ENCODE peak calls at places on chromosomes 1 and 21, in four cellular contexts. One of them, this sample, is unnamed.

GRCh38 chr1:235783148-235783776 is 83.4 kb downstream of the LYST start:
- DNase-seq in neuronal stem cell: peak
- DNase-seq in IMR-90: peak
- DNase-seq in H1: no peak
- DNase-seq in this sample: no peak

GRCh38 chr1:167103236-167103894 is 9.5 kb downstream of the STYXL2 start:
- DNase-seq in neuronal stem cell: no peak
- DNase-seq in IMR-90: no peak
- DNase-seq in H1: no peak
- DNase-seq in this sample: peak

GRCh38 chr1:176102700-176103244 is 104.3 kb downstream of the COP1 start:
- DNase-seq in H1: no peak
- DNase-seq in neuronal stem cell: no peak
- DNase-seq in IMR-90: peak
- DNase-seq in this sample: no peak

GRCh38 chr1:242811092-242811840 is 286.8 kb upstream of the PLD5 start:
- DNase-seq in IMR-90: no peak
- DNase-seq in neuronal stem cell: no peak
- DNase-seq in H1: no peak
- DNase-seq in this sample: no peak

GRCh38 chr1:98314591-98314990 is 346.9 kb upstream of the SNX7 start:
- DNase-seq in IMR-90: no peak
- DNase-seq in H1: no peak
- DNase-seq in neuronal stem cell: no peak
- DNase-seq in this sample: no peak

GRCh38 chr1:165226326-165226725 is 130.2 kb downstream of the LMX1A start:
- DNase-seq in H1: no peak
- DNase-seq in neuronal stem cell: no peak
- DNase-seq in IMR-90: no peak
- DNase-seq in this sample: no peak

GRCh38 chr21:20661221-20661620 is 337.0 kb upstream of the NCAM2 start:
- DNase-seq in H1: no peak
- DNase-seq in IMR-90: no peak
- DNase-seq in neuronal stem cell: no peak
- DNase-seq in this sample: no peak

GRCh38 chr1:149936992-149937705 is 470 bp upstream of the MTMR11 start:
- DNase-seq in IMR-90: peak
- DNase-seq in H1: no peak
- DNase-seq in neuronal stem cell: no peak
- DNase-seq in this sample: peak

GRCh38 chr1:222546548-222547259 is 1.2 kb downstream of the HHIPL2 start:
- DNase-seq in IMR-90: peak
- DNase-seq in neuronal stem cell: no peak
- DNase-seq in H1: no peak
- DNase-seq in this sample: no peak

GRCh38 chr1:3261007-3261968 is 192.3 kb downstream of the PRDM16 start:
- DNase-seq in H1: no peak
- DNase-seq in IMR-90: no peak
- DNase-seq in neuronal stem cell: no peak
- DNase-seq in this sample: no peak

GRCh38 chr1:228089520-228090380 is 7.2 kb downstream of the ARF1 start:
- DNase-seq in H1: no peak
- DNase-seq in IMR-90: no peak
- DNase-seq in neuronal stem cell: no peak
- DNase-seq in this sample: no peak

GRCh38 chr1:4801192-4801924 is 146.9 kb downstream of the AJAP1 start:
- DNase-seq in neuronal stem cell: no peak
- DNase-seq in H1: peak
- DNase-seq in IMR-90: no peak
- DNase-seq in this sample: no peak

GRCh38 chr1:94949681-94950661 is 23.1 kb upstream of the CNN3 start:
- DNase-seq in H1: no peak
- DNase-seq in IMR-90: peak
- DNase-seq in neuronal stem cell: no peak
- DNase-seq in this sample: no peak
- H2AK5ac ChIP-seq in H1: no peak
- H2AK5ac ChIP-seq in IMR-90: no peak
- H2AK5ac ChIP-seq in neuronal stem cell: no peak
- H2AK5ac ChIP-seq in this sample: no peak

GRCh38 chr1:155996166-155996565 is 17.8 kb upstream of the ARHGEF2 start:
- DNase-seq in neuronal stem cell: no peak
- DNase-seq in IMR-90: no peak
- DNase-seq in H1: no peak
- DNase-seq in this sample: no peak

GRCh38 chr1:155989992-155990325 is 11.6 kb upstream of the ARHGEF2 start:
- DNase-seq in IMR-90: no peak
- DNase-seq in neuronal stem cell: no peak
- DNase-seq in H1: no peak
- DNase-seq in this sample: no peak

GRCh38 chr1:155993595-155993994 is 15.2 kb upstream of the ARHGEF2 start:
- DNase-seq in IMR-90: no peak
- DNase-seq in H1: no peak
- DNase-seq in neuronal stem cell: no peak
- DNase-seq in this sample: no peak

GRCh38 chr1:155989242-155989991 is 11.1 kb upstream of the ARHGEF2 start:
- DNase-seq in H1: peak
- DNase-seq in IMR-90: peak
- DNase-seq in neuronal stem cell: no peak
- DNase-seq in this sample: peak

DNA sequence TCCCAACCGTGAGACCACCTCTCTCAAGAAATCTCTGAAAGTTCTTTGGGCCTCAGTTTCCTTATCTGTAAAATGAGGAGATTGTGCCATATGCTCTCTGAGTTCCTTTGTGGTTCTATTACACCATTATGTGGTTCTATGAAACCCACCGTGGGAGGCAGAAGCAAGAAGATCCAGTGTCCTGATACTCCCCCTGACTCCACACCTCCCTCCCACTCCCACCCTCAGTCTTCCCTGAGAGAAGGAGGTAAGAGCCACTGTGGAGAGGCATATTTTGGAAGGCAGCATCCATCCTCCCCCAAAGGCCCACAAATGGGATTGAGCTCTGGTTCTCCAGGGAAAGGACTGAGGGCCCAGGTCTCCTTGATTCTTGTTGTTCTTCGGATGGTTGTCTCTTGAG is 12.0 kb upstream of the ARHGEF2 start:
- DNase-seq in IMR-90: no peak
- DNase-seq in H1: no peak
- DNase-seq in neuronal stem cell: no peak
- DNase-seq in this sample: no peak
- H2AK5ac ChIP-seq in IMR-90: no peak
- H2AK5ac ChIP-seq in H1: no peak
- H2AK5ac ChIP-seq in neuronal stem cell: no peak
- H2AK5ac ChIP-seq in this sample: no peak

GRCh38 chr1:38142606-38143005 is 96.0 kb upstream of the POU3F1 start:
- DNase-seq in H1: no peak
- DNase-seq in IMR-90: no peak
- DNase-seq in neuronal stem cell: no peak
- DNase-seq in this sample: no peak

GRCh38 chr1:38137164-38137563 is 90.6 kb upstream of the POU3F1 start:
- DNase-seq in H1: no peak
- DNase-seq in IMR-90: no peak
- DNase-seq in neuronal stem cell: no peak
- DNase-seq in this sample: no peak

GRCh38 chr1:38141483-38141882 is 94.9 kb upstream of the POU3F1 start:
- DNase-seq in IMR-90: no peak
- DNase-seq in H1: no peak
- DNase-seq in neuronal stem cell: no peak
- DNase-seq in this sample: peak

GRCh38 chr1:38138498-38139233 is 92.1 kb upstream of the POU3F1 start:
- DNase-seq in H1: no peak
- DNase-seq in neuronal stem cell: no peak
- DNase-seq in IMR-90: peak
- DNase-seq in this sample: no peak

DNA sequence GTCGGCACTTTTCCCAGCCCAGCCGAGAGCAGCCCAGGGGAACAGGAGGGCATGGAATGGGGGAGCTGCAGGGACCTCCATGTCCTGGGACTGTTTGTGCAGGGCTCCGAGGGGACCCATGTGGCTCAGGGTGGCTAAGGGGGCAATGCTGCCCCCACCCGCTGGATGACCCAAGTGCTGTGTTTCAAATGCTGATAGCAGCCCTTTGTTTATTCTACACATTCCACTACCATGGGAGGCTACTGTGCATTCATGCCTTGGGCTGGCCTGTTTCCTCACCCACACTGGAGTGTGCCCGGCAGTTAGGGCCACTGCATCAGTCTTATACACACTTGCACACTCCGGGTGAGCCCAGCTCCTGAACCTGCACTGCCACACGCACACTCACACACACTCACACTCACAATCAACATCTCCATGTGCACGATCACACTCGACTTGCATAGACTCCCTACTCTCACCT is 93.5 kb upstream of the POU3F1 start:
- DNase-seq in neuronal stem cell: no peak
- DNase-seq in H1: no peak
- DNase-seq in IMR-90: peak
- DNase-seq in this sample: peak
- H2AK5ac ChIP-seq in neuronal stem cell: peak
- H2AK5ac ChIP-seq in H1: peak
- H2AK5ac ChIP-seq in IMR-90: no peak
- H2AK5ac ChIP-seq in this sample: no peak

GRCh38 chr1:153746174-153746573 is 18.3 kb downstream of the INTS3 start:
- DNase-seq in IMR-90: no peak
- DNase-seq in neuronal stem cell: no peak
- DNase-seq in H1: peak
- DNase-seq in this sample: peak
- H2AK5ac ChIP-seq in IMR-90: no peak
- H2AK5ac ChIP-seq in neuronal stem cell: no peak
- H2AK5ac ChIP-seq in H1: peak
- H2AK5ac ChIP-seq in this sample: no peak

GRCh38 chr1:53107570-53108322 is 34.7 kb downstream of the SLC1A7 start:
- DNase-seq in H1: no peak
- DNase-seq in neuronal stem cell: no peak
- DNase-seq in IMR-90: peak
- DNase-seq in this sample: no peak

GRCh38 chr1:53111073-53111556 is 31.3 kb downstream of the SLC1A7 start:
- DNase-seq in neuronal stem cell: no peak
- DNase-seq in IMR-90: peak
- DNase-seq in H1: no peak
- DNase-seq in this sample: no peak

GRCh38 chr1:53107090-53107489 is 35.3 kb downstream of the SLC1A7 start:
- DNase-seq in H1: no peak
- DNase-seq in neuronal stem cell: no peak
- DNase-seq in IMR-90: no peak
- DNase-seq in this sample: no peak

GRCh38 chr1:53110370-53111072 is 31.9 kb downstream of the SLC1A7 start:
- DNase-seq in neuronal stem cell: no peak
- DNase-seq in IMR-90: peak
- DNase-seq in H1: no peak
- DNase-seq in this sample: no peak

DNA sequence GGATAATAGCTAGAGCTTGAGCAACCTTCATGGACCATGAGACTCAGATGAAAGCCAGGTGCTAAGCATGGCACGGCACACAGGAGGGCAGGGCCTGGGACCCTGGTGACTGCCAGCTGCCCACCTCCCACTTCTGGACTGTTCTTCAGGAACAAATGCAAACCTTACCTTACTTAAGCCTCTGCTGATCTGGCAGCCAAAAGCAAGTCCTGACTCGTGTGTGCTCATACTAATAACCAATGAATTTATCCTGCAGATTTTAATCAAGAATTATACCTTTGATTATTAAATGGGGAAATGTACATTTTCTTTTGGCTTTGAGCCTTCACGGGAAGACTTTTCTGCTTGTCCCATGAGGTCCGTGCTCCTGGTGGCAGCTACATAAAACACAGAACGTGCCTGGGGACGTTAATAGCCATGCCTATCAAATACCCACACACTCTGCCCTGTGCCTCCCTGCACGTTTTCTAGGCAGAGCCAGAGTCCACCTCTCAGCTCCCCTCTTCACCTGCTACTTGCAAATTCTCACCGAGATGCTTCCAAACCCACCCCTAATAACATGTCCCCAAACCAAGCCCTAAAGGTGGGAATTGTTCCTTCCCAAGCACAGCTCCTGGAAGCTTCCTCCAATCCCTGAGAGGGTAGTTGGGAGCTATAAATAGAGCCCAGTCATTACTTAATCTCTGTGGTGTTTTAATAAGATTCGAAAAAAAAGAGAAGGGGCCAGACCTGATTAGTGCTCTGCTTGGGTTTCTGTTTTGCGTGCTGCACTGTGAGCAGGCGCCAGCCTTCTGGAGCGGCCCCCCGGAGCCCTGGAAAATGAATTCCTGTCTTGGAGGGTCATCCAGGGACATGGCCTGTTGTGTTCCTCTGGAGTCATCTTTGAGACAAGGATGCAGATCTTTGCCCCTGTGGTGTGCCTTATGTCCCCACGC is 33.5 kb downstream of the SLC1A7 start:
- DNase-seq in H1: no peak
- DNase-seq in neuronal stem cell: no peak
- DNase-seq in IMR-90: peak
- DNase-seq in this sample: no peak
- H2AK5ac ChIP-seq in H1: no peak
- H2AK5ac ChIP-seq in neuronal stem cell: no peak
- H2AK5ac ChIP-seq in IMR-90: peak
- H2AK5ac ChIP-seq in this sample: no peak

DNA sequence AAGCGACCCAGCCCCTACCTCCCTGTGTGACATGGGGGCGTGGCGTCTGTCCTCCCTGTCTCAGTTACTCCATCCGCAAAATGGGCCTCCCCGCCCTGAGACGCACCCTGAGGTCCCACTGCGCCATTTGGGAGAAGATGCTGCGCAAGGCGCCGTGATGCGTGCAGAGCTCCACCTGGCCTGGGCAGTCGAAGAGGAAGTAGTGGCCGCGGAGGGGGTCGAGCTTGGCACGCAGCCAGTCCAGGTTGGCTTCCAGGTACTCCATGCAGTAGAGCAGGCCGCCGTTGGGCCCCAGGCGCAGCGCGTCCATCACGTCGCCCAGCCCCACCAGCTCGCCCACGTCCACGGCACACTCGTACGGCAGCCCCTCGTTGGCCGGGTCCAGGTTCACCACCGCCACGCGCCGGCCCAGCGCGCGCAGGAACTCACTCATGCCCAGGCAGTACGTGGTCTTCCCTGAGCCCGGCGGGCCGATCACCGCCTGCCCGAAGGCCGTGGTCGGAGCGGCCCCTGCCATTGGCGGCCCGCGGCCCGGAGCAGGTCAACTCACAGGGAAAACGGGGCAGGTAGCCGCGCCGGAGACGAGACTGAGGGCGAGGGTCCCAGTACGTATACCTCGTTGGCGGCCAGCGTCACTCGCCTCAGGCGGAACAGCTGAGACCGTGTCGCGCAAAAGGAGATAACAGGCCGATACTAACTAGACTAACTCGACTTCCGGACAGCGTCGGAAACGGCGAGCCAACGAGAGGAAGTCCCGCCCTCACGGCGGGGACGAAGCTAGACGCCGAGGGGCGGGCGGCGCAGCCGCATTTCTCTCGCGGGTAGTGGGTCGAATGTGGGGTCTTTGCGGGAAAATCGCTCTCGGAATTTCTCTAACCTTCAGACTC is at the start of gene GPN2:
- DNase-seq in H1: peak
- DNase-seq in IMR-90: peak
- DNase-seq in neuronal stem cell: peak
- DNase-seq in this sample: peak
- H2AK5ac ChIP-seq in H1: no peak
- H2AK5ac ChIP-seq in IMR-90: peak
- H2AK5ac ChIP-seq in neuronal stem cell: peak
- H2AK5ac ChIP-seq in this sample: no peak

GRCh38 chr1:145977486-145978476 is 13.3 kb downstream of the POLR3GL start:
- DNase-seq in neuronal stem cell: peak
- DNase-seq in H1: peak
- DNase-seq in IMR-90: peak
- DNase-seq in this sample: peak
- H2AK5ac ChIP-seq in neuronal stem cell: no peak
- H2AK5ac ChIP-seq in H1: no peak
- H2AK5ac ChIP-seq in IMR-90: peak
- H2AK5ac ChIP-seq in this sample: no peak